ENCODE peak calls at places on chromosome 22, in four cellular contexts. Y, S, G and N are unnamed samples.

GRCh38 chr22:45207981-45208664 is 32.6 kb downstream of the KIAA0930 start:
- DNase-seq in Y (no peak), S (peak; percentile 9), G (no peak), N (no peak)

GRCh38 chr22:19755722-19756287 is 4.8 kb upstream of the TBX1 start:
- DNase-seq in Y (no peak), S (no peak), G (no peak), N (no peak)

GRCh38 chr22:32862083-32862482 is 60.6 kb downstream of the TIMP3 start:
- DNase-seq in Y (no peak), S (no peak), G (no peak), N (no peak)

GRCh38 chr22:35726933-35727332 is 9.3 kb downstream of the APOL5 start:
- DNase-seq in Y (no peak), S (no peak), G (no peak), N (no peak)

GRCh38 chr22:49608660-49609059 is 219.0 kb downstream of the BRD1 start:
- DNase-seq in Y (no peak), S (no peak), G (no peak), N (no peak)

GRCh38 chr22:36331912-36332622 is 55.7 kb downstream of the MYH9 start:
- DNase-seq in Y (no peak), S (no peak), G (peak; percentile 63), N (peak; percentile 65)

GRCh38 chr22:28021998-28022660 is 103.1 kb upstream of the PITPNB start:
- DNase-seq in Y (no peak), S (no peak), G (no peak), N (no peak)

GRCh38 chr22:48340727-48341709 is 1486.7 kb downstream of the BRD1 start:
- DNase-seq in Y (no peak), S (no peak), G (no peak), N (no peak)

GRCh38 chr22:32355760-32356159 is 1.9 kb upstream of the RFPL3 start:
- DNase-seq in Y (peak; percentile 67), S (no peak), G (no peak), N (no peak)

GRCh38 chr22:37896181-37896592 is 9.9 kb upstream of the MICALL1 start:
- DNase-seq in Y (peak; percentile 7), S (no peak), G (peak; percentile 43), N (peak; percentile 51)

GRCh38 chr22:25880524-25880923 is 138.5 kb downstream of the MYO18B start:
- DNase-seq in Y (no peak), S (no peak), G (no peak), N (no peak)

GRCh38 chr22:46054878-46055158 is 77.9 kb upstream of the WNT7B start:
- DNase-seq in Y (no peak), S (peak; percentile 3), G (no peak), N (no peak)

GRCh38 chr22:47275479-47276218 is 513.2 kb downstream of the TBC1D22A start:
- DNase-seq in Y (no peak), S (no peak), G (peak; percentile 46), N (no peak)